ENCODE peak calls at places on chromosomes 2 and 18, in five cellular contexts. One of them, this sample, is unnamed. For H3K4me1, the result is how much of the 10 kb centered on the place peaks cover.

GRCh38 chr2:135011633-135012032 is 35.6 kb downstream of the MAP3K19 start:
- DNase-seq in upper lobe of left lung: no peak
- DNase-seq in breast epithelium: no peak
- DNase-seq in psoas muscle: no peak
- DNase-seq in stomach: no peak
- DNase-seq in this sample: no peak

GRCh38 chr2:137155351-137156104 is 390.2 kb downstream of the THSD7B start:
- DNase-seq in upper lobe of left lung: no peak
- DNase-seq in breast epithelium: no peak
- DNase-seq in psoas muscle: no peak
- DNase-seq in stomach: no peak
- DNase-seq in this sample: no peak

GRCh38 chr2:111219285-111219684 is 98.6 kb downstream of the BCL2L11 start:
- DNase-seq in upper lobe of left lung: no peak
- DNase-seq in breast epithelium: no peak
- DNase-seq in psoas muscle: no peak
- DNase-seq in stomach: no peak
- DNase-seq in this sample: no peak

GRCh38 chr2:45647986-45648520 is 3.4 kb upstream of the PRKCE start:
- DNase-seq in upper lobe of left lung: no peak
- DNase-seq in breast epithelium: no peak
- DNase-seq in psoas muscle: no peak
- DNase-seq in stomach: no peak
- DNase-seq in this sample: no peak

GRCh38 chr2:177254433-177255226 is 9.9 kb downstream of the NFE2L2 start:
- DNase-seq in upper lobe of left lung: peak
- DNase-seq in breast epithelium: no peak
- DNase-seq in psoas muscle: peak
- DNase-seq in stomach: peak
- DNase-seq in this sample: no peak

GRCh38 chr2:191351921-191352320 is 106.7 kb downstream of the MYO1B start:
- DNase-seq in upper lobe of left lung: no peak
- DNase-seq in breast epithelium: no peak
- DNase-seq in psoas muscle: no peak
- DNase-seq in stomach: no peak
- DNase-seq in this sample: no peak

GRCh38 chr2:45396671-45397070 is 214.4 kb downstream of the SRBD1 start:
- DNase-seq in upper lobe of left lung: no peak
- DNase-seq in breast epithelium: no peak
- DNase-seq in psoas muscle: no peak
- DNase-seq in stomach: no peak
- DNase-seq in this sample: no peak

GRCh38 chr18:68376931-68377330 is 338.0 kb downstream of the TMX3 start:
- DNase-seq in upper lobe of left lung: no peak
- DNase-seq in breast epithelium: no peak
- DNase-seq in psoas muscle: no peak
- DNase-seq in stomach: no peak
- DNase-seq in this sample: no peak

GRCh38 chr2:231597014-231597611 is 4.4 kb downstream of the TEX44 start:
- DNase-seq in upper lobe of left lung: peak
- DNase-seq in breast epithelium: peak
- DNase-seq in psoas muscle: peak
- DNase-seq in stomach: no peak
- DNase-seq in this sample: peak

GRCh38 chr2:161710131-161710915 is 86.1 kb downstream of the SLC4A10 start:
- DNase-seq in upper lobe of left lung: no peak
- DNase-seq in breast epithelium: no peak
- DNase-seq in psoas muscle: no peak
- DNase-seq in stomach: no peak
- DNase-seq in this sample: no peak

GRCh38 chr18:35240664-35241522 is at the start of gene ZNF397:
- DNase-seq in upper lobe of left lung: peak
- DNase-seq in breast epithelium: peak
- DNase-seq in psoas muscle: peak
- DNase-seq in stomach: peak
- DNase-seq in this sample: peak

GRCh38 chr18:67400502-67401117 is 115.9 kb downstream of the DSEL start:
- DNase-seq in upper lobe of left lung: no peak
- DNase-seq in breast epithelium: no peak
- DNase-seq in psoas muscle: no peak
- DNase-seq in stomach: no peak
- DNase-seq in this sample: no peak

GRCh38 chr2:55581435-55581834 is 36.0 kb downstream of the PPP4R3B start:
- DNase-seq in upper lobe of left lung: no peak
- DNase-seq in breast epithelium: no peak
- DNase-seq in psoas muscle: no peak
- DNase-seq in stomach: no peak
- DNase-seq in this sample: no peak

GRCh38 chr2:5877360-5877759 is 185.2 kb downstream of the SOX11 start:
- DNase-seq in upper lobe of left lung: no peak
- DNase-seq in breast epithelium: no peak
- DNase-seq in psoas muscle: no peak
- DNase-seq in stomach: no peak
- DNase-seq in this sample: no peak

GRCh38 chr2:170022692-170023091 is 155.3 kb upstream of the MYO3B start:
- DNase-seq in upper lobe of left lung: no peak
- DNase-seq in breast epithelium: no peak
- DNase-seq in psoas muscle: no peak
- DNase-seq in stomach: no peak
- DNase-seq in this sample: no peak

GRCh38 chr2:121519732-121520640 is 10.7 kb upstream of the RNU4ATAC start:
- DNase-seq in upper lobe of left lung: no peak
- DNase-seq in breast epithelium: no peak
- DNase-seq in psoas muscle: no peak
- DNase-seq in stomach: no peak
- DNase-seq in this sample: no peak

GRCh38 chr2:216574046-216574445 is 59.2 kb upstream of the IGFBP2 start:
- DNase-seq in upper lobe of left lung: no peak
- DNase-seq in breast epithelium: no peak
- DNase-seq in psoas muscle: no peak
- DNase-seq in stomach: no peak
- DNase-seq in this sample: no peak

GRCh38 chr2:126843046-126843445 is 55.6 kb upstream of the TEX51 start:
- DNase-seq in upper lobe of left lung: no peak
- DNase-seq in breast epithelium: no peak
- DNase-seq in psoas muscle: no peak
- DNase-seq in stomach: no peak
- DNase-seq in this sample: no peak

DNA sequence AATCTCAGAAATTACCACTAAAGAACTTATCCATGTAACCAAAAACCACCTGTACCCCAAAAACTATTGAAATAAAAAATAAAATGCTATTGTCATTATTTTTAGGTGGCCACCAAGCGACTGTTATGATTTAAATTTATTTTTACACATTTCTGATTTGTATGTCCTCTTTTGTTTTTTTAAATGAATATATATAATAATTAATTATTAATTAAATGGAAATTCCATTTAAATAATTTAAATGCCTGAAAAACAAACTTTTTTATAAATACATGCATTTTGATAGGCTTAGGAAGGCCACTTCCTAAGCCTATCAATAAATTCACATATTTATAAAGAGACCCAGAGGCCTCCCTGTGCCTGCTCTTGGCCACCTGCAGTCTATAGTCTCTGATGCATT is 52.2 kb downstream of the CYB5A start:
- DNase-seq in upper lobe of left lung: no peak
- DNase-seq in breast epithelium: no peak
- DNase-seq in psoas muscle: no peak
- DNase-seq in stomach: no peak
- DNase-seq in this sample: no peak
- H3K4me1 ChIP-seq in upper lobe of left lung: under half
- H3K4me1 ChIP-seq in breast epithelium: under half
- H3K4me1 ChIP-seq in psoas muscle: under half
- H3K4me1 ChIP-seq in stomach: under half
- H3K4me1 ChIP-seq in this sample: under half

GRCh38 chr2:219253753-219254589 is at the start of gene TUBA4A:
- DNase-seq in upper lobe of left lung: peak
- DNase-seq in breast epithelium: peak
- DNase-seq in psoas muscle: peak
- DNase-seq in stomach: peak
- DNase-seq in this sample: peak
- TF ChIP-seq CTCF in upper lobe of left lung: peak
- TF ChIP-seq CTCF in breast epithelium: no peak
- TF ChIP-seq CTCF in psoas muscle: peak
- TF ChIP-seq CTCF in stomach: peak
- TF ChIP-seq CTCF in this sample: peak

GRCh38 chr2:182078988-182079602 is 93.4 kb downstream of the PPP1R1C start:
- DNase-seq in upper lobe of left lung: no peak
- DNase-seq in breast epithelium: no peak
- DNase-seq in psoas muscle: no peak
- DNase-seq in stomach: no peak
- DNase-seq in this sample: no peak

GRCh38 chr2:182073613-182074012 is 88.0 kb downstream of the PPP1R1C start:
- DNase-seq in upper lobe of left lung: no peak
- DNase-seq in breast epithelium: no peak
- DNase-seq in psoas muscle: no peak
- DNase-seq in stomach: no peak
- DNase-seq in this sample: no peak

GRCh38 chr2:182077023-182077422 is 91.4 kb downstream of the PPP1R1C start:
- DNase-seq in upper lobe of left lung: no peak
- DNase-seq in breast epithelium: no peak
- DNase-seq in psoas muscle: no peak
- DNase-seq in stomach: no peak
- DNase-seq in this sample: no peak

GRCh38 chr2:182081602-182082260 is 96.1 kb downstream of the PPP1R1C start:
- DNase-seq in upper lobe of left lung: no peak
- DNase-seq in breast epithelium: no peak
- DNase-seq in psoas muscle: no peak
- DNase-seq in stomach: no peak
- DNase-seq in this sample: no peak

DNA sequence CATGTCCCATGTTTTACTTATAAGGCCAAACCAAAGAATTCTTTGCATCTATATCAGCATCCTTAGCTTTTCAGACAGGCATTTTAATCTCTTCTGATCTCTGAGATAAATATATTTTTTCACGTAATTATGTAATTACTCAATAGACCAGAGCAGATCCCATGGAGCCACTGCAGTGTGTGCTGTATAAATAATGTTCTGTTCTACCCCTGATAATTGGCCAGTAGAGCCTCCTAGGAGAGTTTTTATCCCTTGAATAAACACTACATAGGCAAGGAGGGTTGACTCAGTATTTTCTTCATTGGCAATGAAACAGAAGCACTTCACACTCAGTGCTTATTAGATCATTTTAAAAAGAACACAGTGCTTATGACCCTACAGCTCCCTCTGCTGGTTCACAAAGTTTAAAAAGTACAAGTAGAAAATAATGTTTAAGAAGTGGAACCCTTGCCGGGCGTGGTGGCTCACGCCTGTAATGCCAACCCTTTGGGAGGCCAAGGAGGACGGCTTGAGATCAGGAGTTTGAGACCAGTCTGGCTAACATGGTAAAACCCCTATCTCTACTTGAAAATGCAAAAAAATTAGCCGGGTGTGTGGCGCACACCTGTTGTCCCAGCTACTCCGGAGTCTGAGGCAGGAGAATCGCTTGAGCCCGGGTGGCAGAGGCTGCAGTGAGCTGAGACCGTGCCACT is 91.9 kb downstream of the PPP1R1C start:
- DNase-seq in upper lobe of left lung: peak
- DNase-seq in breast epithelium: no peak
- DNase-seq in psoas muscle: no peak
- DNase-seq in stomach: peak
- DNase-seq in this sample: peak
- H3K27ac ChIP-seq in upper lobe of left lung: no peak
- H3K27ac ChIP-seq in breast epithelium: no peak
- H3K27ac ChIP-seq in psoas muscle: no peak
- H3K27ac ChIP-seq in stomach: no peak
- H3K27ac ChIP-seq in this sample: peak

DNA sequence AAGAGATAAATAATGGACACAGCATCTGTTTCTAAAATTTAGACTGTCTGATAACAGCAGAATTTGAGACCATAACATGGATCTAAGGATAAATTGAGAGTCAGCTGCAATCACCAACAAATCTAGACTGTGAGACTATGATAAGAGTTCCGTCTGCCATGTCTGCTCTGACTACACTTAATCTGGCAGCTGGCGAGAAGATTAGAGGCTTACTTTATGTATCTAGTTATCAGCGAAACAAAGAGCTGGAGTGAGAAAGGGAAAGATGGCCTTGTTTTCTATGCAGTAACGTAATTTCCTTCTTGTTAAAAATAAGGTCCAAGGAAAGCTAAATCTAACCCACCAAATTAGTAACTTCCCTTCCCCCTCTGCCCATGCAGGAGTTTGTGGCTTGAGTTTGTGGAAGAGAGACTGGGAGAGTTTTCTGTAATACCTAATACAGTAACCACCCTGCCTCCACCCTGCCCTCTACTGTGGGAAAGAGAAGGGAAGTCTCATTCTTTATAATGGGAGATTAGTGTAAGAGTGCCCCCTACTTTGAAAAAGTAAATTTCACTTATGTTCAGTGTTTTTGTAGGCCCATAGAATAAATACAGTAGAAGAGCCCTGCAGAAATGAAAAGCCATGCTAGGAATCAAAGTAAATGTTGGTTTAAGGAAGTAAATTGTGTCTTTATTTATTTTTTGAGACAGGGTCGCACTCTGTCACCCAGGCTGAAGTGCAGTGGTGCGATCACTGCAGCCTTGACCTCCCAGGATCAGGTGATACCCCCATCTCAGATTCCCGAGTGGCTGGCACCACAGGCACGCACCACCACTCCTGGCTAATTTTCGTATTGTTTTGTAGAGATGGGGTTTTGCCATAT is 27.5 kb downstream of the EML4 start:
- DNase-seq in upper lobe of left lung: peak
- DNase-seq in breast epithelium: no peak
- DNase-seq in psoas muscle: no peak
- DNase-seq in stomach: peak
- DNase-seq in this sample: no peak
- H3K4me1 ChIP-seq in upper lobe of left lung: under half
- H3K4me1 ChIP-seq in breast epithelium: under half
- H3K4me1 ChIP-seq in psoas muscle: under half
- H3K4me1 ChIP-seq in stomach: under half
- H3K4me1 ChIP-seq in this sample: under half

DNA sequence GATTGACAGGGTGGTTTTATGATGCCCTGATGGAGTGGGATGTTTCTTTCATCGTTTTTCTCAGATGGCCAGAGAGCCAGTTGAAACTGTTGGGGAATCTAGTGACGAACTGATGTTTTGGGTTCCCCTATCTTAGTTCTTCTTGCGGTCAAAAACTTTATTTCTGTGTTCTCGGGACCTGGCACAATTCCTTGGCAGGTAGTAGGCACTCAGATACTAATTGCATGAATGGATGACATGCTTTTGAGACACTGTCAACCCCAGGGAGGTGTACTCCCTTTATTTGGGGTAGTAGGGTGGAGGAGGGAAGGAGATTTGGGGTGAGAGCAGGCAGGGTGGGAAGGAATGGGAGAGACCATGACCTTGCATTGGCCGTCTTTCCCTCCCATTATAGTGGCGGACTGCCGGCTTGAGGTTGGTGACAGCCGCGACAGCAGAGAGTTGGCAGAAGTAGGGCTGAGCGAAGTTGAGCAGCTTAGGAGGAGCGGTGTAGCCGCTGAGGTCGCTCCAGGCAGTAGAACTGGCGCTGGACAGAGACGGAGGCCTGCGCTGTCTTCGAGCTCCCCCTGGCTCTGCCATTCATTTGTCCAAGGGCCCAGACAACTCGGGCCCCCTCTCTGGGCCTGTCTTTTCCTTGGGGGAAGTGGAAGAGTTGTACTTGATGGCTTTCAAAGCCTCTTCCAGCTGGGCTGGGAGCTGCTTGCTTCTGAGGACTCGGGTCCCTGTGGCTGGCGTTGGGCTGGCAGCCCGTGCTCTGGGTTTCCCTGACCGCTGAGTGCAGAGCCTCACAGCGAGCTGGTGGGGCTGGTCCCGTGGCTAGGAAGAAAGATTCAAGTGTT is 2.6 kb downstream of the TET3 start:
- DNase-seq in upper lobe of left lung: peak
- DNase-seq in breast epithelium: no peak
- DNase-seq in psoas muscle: no peak
- DNase-seq in stomach: peak
- DNase-seq in this sample: peak
- TF ChIP-seq CTCF in upper lobe of left lung: peak
- TF ChIP-seq CTCF in breast epithelium: no peak
- TF ChIP-seq CTCF in psoas muscle: peak
- TF ChIP-seq CTCF in stomach: peak
- TF ChIP-seq CTCF in this sample: peak

This sample was measured in left ventricle myocardium inferior.